ENCODE peak calls at places on chromosome 6, in ten cellular contexts. A, V, G, I, Y, S, W, E, Q and Z are unnamed samples.

GRCh38 chr6:17482711-17483110 is 89.3 kb downstream of the CAP2 start:
- DNase-seq in A (no peak), V (no peak), G (no peak), I (no peak), Y (no peak), S (no peak), W (no peak), E (no peak), Q (no peak), Z (no peak)

GRCh38 chr6:41475164-41475563 is 71.0 kb upstream of the FOXP4 start:
- DNase-seq in A (no peak), V (no peak), G (no peak), I (no peak), Y (no peak), S (no peak), W (no peak), E (no peak), Q (no peak), Z (no peak)

GRCh38 chr6:34543421-34543820 is 12.7 kb downstream of the SPDEF start:
- DNase-seq in A (no peak), V (no peak), G (peak; percentile 19), I (peak; percentile 79), Y (peak; percentile 55), S (peak; percentile 55), W (peak; percentile 73), E (no peak), Q (peak; percentile 45), Z (no peak)

GRCh38 chr6:131042664-131043063 is 20.4 kb downstream of the EPB41L2 start:
- DNase-seq in A (no peak), V (no peak), G (no peak), I (peak; percentile 48), Y (no peak), S (no peak), W (peak; percentile 48), E (no peak), Q (peak; percentile 84), Z (no peak)

GRCh38 chr6:154319231-154319858 is 37.3 kb downstream of the IPCEF1 start:
- DNase-seq in A (no peak), V (no peak), G (peak; percentile 70), I (peak; percentile 83), Y (peak; percentile 58), S (peak; percentile 70), W (peak; percentile 58), E (no peak), Q (peak; percentile 91), Z (no peak)

GRCh38 chr6:37048851-37049734 is 43.6 kb downstream of the FGD2 start:
- DNase-seq in A (peak; percentile 74), V (no peak), G (peak; percentile 68), I (peak; percentile 85), Y (peak; percentile 95), S (peak; percentile 70), W (peak; percentile 87), E (no peak), Q (peak; percentile 73), Z (no peak)

GRCh38 chr6:89063881-89064280 is 16.7 kb upstream of the PNRC1 start:
- DNase-seq in A (no peak), V (no peak), G (no peak), I (no peak), Y (no peak), S (no peak), W (no peak), E (no peak), Q (no peak), Z (no peak)

GRCh38 chr6:71246596-71246995 is 42.0 kb upstream of the OGFRL1 start:
- DNase-seq in A (no peak), V (no peak), G (no peak), I (no peak), Y (no peak), S (no peak), W (no peak), E (no peak), Q (no peak), Z (no peak)

GRCh38 chr6:4093288-4093687 is 14.4 kb upstream of the FAM217A start:
- DNase-seq in A (no peak), V (no peak), G (no peak), I (no peak), Y (no peak), S (peak; percentile 6), W (no peak), E (no peak), Q (no peak), Z (no peak)

GRCh38 chr6:25220853-25221252 is 58.3 kb upstream of the CARMIL1 start:
- DNase-seq in A (no peak), V (no peak), G (no peak), I (no peak), Y (no peak), S (no peak), W (no peak), E (no peak), Q (no peak), Z (no peak)
- H3K4me3 ChIP-seq in A (no peak overlapping the region), V (no peak overlapping the region), G (no peak overlapping the region), I (no peak overlapping the region), Y (no peak overlapping the region), S (no peak overlapping the region), W (no peak overlapping the region), E (no peak overlapping the region), Q (no peak overlapping the region), Z (no peak overlapping the region)

GRCh38 chr6:159595173-159595572 is 97.9 kb downstream of the SOD2 start:
- DNase-seq in A (no peak), V (no peak), G (no peak), I (peak; percentile 89), Y (peak; percentile 55), S (peak; percentile 55), W (peak; percentile 66), E (peak; percentile 79), Q (peak; percentile 71), Z (no peak)
- TF ChIP-seq CTCF in A (no peak), V (no peak), G (no peak), I (no peak), Y (no peak), S (peak; percentile 12), W (no peak), E (no peak), Q (peak; percentile 10), Z (no peak)

DNA sequence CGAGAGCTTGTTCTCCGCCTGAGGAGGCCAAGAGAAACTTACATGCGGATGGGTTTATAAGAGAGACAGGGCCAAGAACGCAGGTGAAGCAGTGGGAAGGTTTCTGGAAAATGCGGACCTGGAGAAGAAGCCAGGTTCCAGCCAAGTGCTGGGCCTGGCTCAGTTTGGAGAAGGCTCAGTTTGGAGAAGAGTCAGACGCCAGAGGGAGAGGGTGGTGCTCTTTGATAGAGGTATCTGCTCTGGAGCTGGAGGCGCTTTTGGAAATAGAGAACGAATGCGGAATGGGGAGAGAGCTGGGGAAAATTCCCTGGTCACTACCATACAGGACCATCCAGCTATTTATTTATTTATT is 753 bp downstream of the RSPH9 start:
- DNase-seq in A (no peak), V (no peak), G (no peak), I (no peak), Y (no peak), S (no peak), W (no peak), E (no peak), Q (no peak), Z (no peak)
- H3K4me3 ChIP-seq in A (peak overlapping the region; percentile 68), V (peak overlapping the region; percentile 38), G (peak overlapping the region; percentile 47), I (peak overlapping the region; percentile 46), Y (peak overlapping the region; percentile 65), S (peak overlapping the region; percentile 42), W (peak overlapping the region; percentile 59), E (peak overlapping the region; percentile 42), Q (peak overlapping the region; percentile 64), Z (peak overlapping the region; percentile 65)

GRCh38 chr6:52098649-52099184 is 11.3 kb upstream of the PKHD1 start:
- DNase-seq in A (no peak), V (no peak), G (no peak), I (no peak), Y (no peak), S (no peak), W (no peak), E (no peak), Q (no peak), Z (no peak)
- TF ChIP-seq CTCF in A (peak; percentile 30), V (no peak), G (no peak), I (no peak), Y (no peak), S (no peak), W (no peak), E (peak; percentile 13), Q (no peak), Z (no peak)

GRCh38 chr6:156988276-156989158 is 211.3 kb downstream of the ARID1B start:
- DNase-seq in A (no peak), V (no peak), G (no peak), I (no peak), Y (no peak), S (peak; percentile 27), W (no peak), E (no peak), Q (no peak), Z (no peak)
- H3K4me3 ChIP-seq in A (no peak overlapping the region), V (no peak overlapping the region), G (no peak overlapping the region), I (no peak overlapping the region), Y (no peak overlapping the region), S (no peak overlapping the region), W (no peak overlapping the region), E (no peak overlapping the region), Q (no peak overlapping the region), Z (no peak overlapping the region)

GRCh38 chr6:95543798-95544197 is 33.5 kb upstream of the MANEA start:
- DNase-seq in A (no peak), V (no peak), G (no peak), I (no peak), Y (no peak), S (no peak), W (no peak), E (no peak), Q (no peak), Z (no peak)
- TF ChIP-seq CTCF in A (no peak), V (no peak), G (no peak), I (no peak), Y (no peak), S (no peak), W (no peak), E (no peak), Q (no peak), Z (no peak)

GRCh38 chr6:10420546-10421507 is 6.0 kb upstream of the TFAP2A start:
- DNase-seq in A (no peak), V (no peak), G (no peak), I (no peak), Y (no peak), S (no peak), W (no peak), E (no peak), Q (no peak), Z (no peak)
- H3K4me3 ChIP-seq in A (no peak overlapping the region), V (no peak overlapping the region), G (no peak overlapping the region), I (no peak overlapping the region), Y (no peak overlapping the region), S (no peak overlapping the region), W (no peak overlapping the region), E (no peak overlapping the region), Q (no peak overlapping the region), Z (no peak overlapping the region)

GRCh38 chr6:80132942-80133517 is 26.6 kb downstream of the BCKDHB start:
- DNase-seq in A (no peak), V (no peak), G (no peak), I (peak; percentile 80), Y (peak; percentile 90), S (peak; percentile 50), W (peak; percentile 79), E (no peak), Q (peak; percentile 73), Z (peak; percentile 59)
- TF ChIP-seq CTCF in A (peak; percentile 56), V (no peak), G (peak; percentile 52), I (peak; percentile 50), Y (peak; percentile 79), S (peak; percentile 46), W (peak; percentile 57), E (peak; percentile 50), Q (peak; percentile 69), Z (peak; percentile 65)